ENCODE peak calls at places on chromosomes 16 and 17, in eight cellular contexts. J is lower leg skin, Y is GM12865, C is tibial artery, W is heart right ventricle, T is GM23248, K is bronchial epithelial cell, R is AG10803. Z is an unnamed sample.

GRCh38 chr16:1991588-1992474 is 2.1 kb downstream of the SYNGR3 start:
- DNase-seq in J (peak; percentile 92), Y (peak; percentile 97), C (peak; percentile 92), W (peak; percentile 98), T (peak; percentile 92), K (peak; percentile 65), R (peak; percentile 77), Z (peak; percentile 96)

GRCh38 chr16:27849621-27850020 is 213.9 kb downstream of the GSG1L start:
- DNase-seq in J (no peak), Y (no peak), C (peak; percentile 21), W (no peak), T (no peak), K (no peak), R (no peak), Z (no peak)

GRCh38 chr16:85602831-85603755 is 10.0 kb upstream of the GSE1 start:
- DNase-seq in J (no peak), Y (peak; percentile 58), C (no peak), W (no peak), T (no peak), K (no peak), R (no peak), Z (no peak)

GRCh38 chr17:49496183-49496865 is 1.2 kb downstream of the NGFR start:
- DNase-seq in J (peak; percentile 42), Y (peak; percentile 75), C (peak; percentile 85), W (peak; percentile 85), T (peak; percentile 77), K (no peak), R (peak; percentile 34), Z (peak; percentile 82)

GRCh38 chr17:42691021-42691545 is 8.8 kb downstream of the CNTNAP1 start:
- DNase-seq in J (no peak), Y (no peak), C (no peak), W (no peak), T (no peak), K (no peak), R (no peak), Z (peak; percentile 12)

GRCh38 chr16:52581530-52581929 is 34.6 kb upstream of the TOX3 start:
- DNase-seq in J (no peak), Y (no peak), C (no peak), W (no peak), T (no peak), K (no peak), R (no peak), Z (no peak)

GRCh38 chr17:4721203-4722135 is 9.8 kb upstream of the MED11 start:
- DNase-seq in J (no peak), Y (no peak), C (no peak), W (no peak), T (no peak), K (peak; percentile 65), R (no peak), Z (no peak)

GRCh38 chr16:56115817-56116576 is 75.3 kb upstream of the GNAO1 start:
- DNase-seq in J (no peak), Y (no peak), C (no peak), W (no peak), T (no peak), K (no peak), R (peak; percentile 6), Z (no peak)

GRCh38 chr16:82061861-82062525 is 26.9 kb downstream of the HSD17B2 start:
- DNase-seq in J (no peak), Y (peak; percentile 52), C (no peak), W (no peak), T (peak; percentile 63), K (peak; percentile 63), R (peak; percentile 35), Z (no peak)

GRCh38 chr17:7323731-7324437 is 5.3 kb downstream of the NEURL4 start:
- DNase-seq in J (peak; percentile 42), Y (peak; percentile 57), C (no peak), W (peak; percentile 61), T (peak; percentile 62), K (peak; percentile 30), R (peak; percentile 20), Z (peak; percentile 78)

GRCh38 chr17:60102632-60103047 is 23.9 kb upstream of the HEATR6 start:
- DNase-seq in J (peak; percentile 14), Y (peak; percentile 21), C (no peak), W (peak; percentile 29), T (peak; percentile 78), K (peak; percentile 63), R (peak; percentile 55), Z (peak; percentile 54)

GRCh38 chr16:69851491-69852240 is 89.5 kb downstream of the WWP2 start:
- DNase-seq in J (no peak), Y (no peak), C (no peak), W (no peak), T (peak; percentile 67), K (no peak), R (peak; percentile 45), Z (no peak)

GRCh38 chr17:19341211-19341631 is 21.3 kb downstream of the B9D1 start:
- DNase-seq in J (no peak), Y (no peak), C (no peak), W (no peak), T (no peak), K (no peak), R (no peak), Z (no peak)

GRCh38 chr16:53773150-53773846 is 69.3 kb downstream of the FTO start:
- DNase-seq in J (peak; percentile 43), Y (peak; percentile 28), C (no peak), W (no peak), T (peak; percentile 86), K (peak; percentile 79), R (peak; percentile 83), Z (no peak)

GRCh38 chr16:10577305-10578202 is 2.8 kb downstream of the EMP2 start:
- DNase-seq in J (no peak), Y (no peak), C (peak; percentile 77), W (peak; percentile 42), T (peak; percentile 40), K (no peak), R (peak; percentile 85), Z (peak; percentile 89)

GRCh38 chr17:72968798-72969197 is 123.7 kb downstream of the SLC39A11 start:
- DNase-seq in J (no peak), Y (no peak), C (no peak), W (no peak), T (no peak), K (no peak), R (no peak), Z (no peak)

GRCh38 chr17:4247981-4248388 is 15.8 kb downstream of the ANKFY1 start:
- DNase-seq in J (peak; percentile 58), Y (no peak), C (no peak), W (no peak), T (no peak), K (peak; percentile 76), R (no peak), Z (no peak)

GRCh38 chr17:81906476-81907218 is 4.6 kb downstream of the PCYT2 start:
- DNase-seq in J (no peak), Y (no peak), C (no peak), W (peak; percentile 14), T (no peak), K (no peak), R (no peak), Z (no peak)

GRCh38 chr16:50202926-50203624 is 50.0 kb downstream of the TENT4B start:
- DNase-seq in J (no peak), Y (no peak), C (no peak), W (no peak), T (peak; percentile 91), K (peak; percentile 87), R (peak; percentile 98), Z (no peak)

DNA sequence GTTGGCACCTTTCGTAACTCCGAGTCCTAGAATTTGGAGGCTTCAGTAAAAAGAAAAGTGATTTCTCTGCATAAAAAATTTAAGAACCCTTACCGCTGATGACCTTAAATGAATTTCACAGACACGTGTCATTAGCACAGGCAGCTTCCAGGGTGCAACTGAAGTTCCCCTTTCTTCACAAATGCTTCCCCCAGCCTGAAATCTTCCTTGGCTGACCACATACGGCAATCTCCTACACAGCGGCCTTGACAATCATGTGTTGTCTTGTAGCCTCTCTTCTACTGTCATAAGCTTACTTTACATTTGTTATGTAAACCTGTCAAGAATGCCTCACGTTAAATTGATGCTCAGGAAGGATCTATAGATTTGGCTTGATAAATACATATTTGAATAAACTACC is 193.8 kb downstream of the RPTOR start:
- DNase-seq in J (no peak), Y (no peak), C (no peak), W (no peak), T (no peak), K (no peak), R (no peak), Z (no peak)
- H3K4me3 ChIP-seq in J (no peak overlapping the region), Y (no peak overlapping the region), C (no peak overlapping the region), W (no peak overlapping the region), T (no peak overlapping the region), K (no peak overlapping the region), R (no peak overlapping the region), Z (no peak overlapping the region)

GRCh38 chr17:57939797-57940196 is 15.4 kb downstream of the CUEDC1 start:
- DNase-seq in J (no peak), Y (peak; percentile 91), C (no peak), W (peak; percentile 47), T (no peak), K (no peak), R (no peak), Z (peak; percentile 66)

GRCh38 chr17:57940217-57940616 is 15.0 kb downstream of the CUEDC1 start:
- DNase-seq in J (no peak), Y (peak; percentile 48), C (no peak), W (no peak), T (no peak), K (no peak), R (no peak), Z (peak; percentile 36)

GRCh38 chr17:57935833-57936807 is 19.1 kb downstream of the CUEDC1 start:
- DNase-seq in J (no peak), Y (no peak), C (peak; percentile 77), W (peak; percentile 67), T (peak; percentile 77), K (no peak), R (peak; percentile 87), Z (peak; percentile 69)

GRCh38 chr17:57937492-57937891 is 17.7 kb downstream of the CUEDC1 start:
- DNase-seq in J (no peak), Y (no peak), C (no peak), W (no peak), T (no peak), K (no peak), R (no peak), Z (no peak)

GRCh38 chr17:57938061-57938502 is 17.1 kb downstream of the CUEDC1 start:
- DNase-seq in J (no peak), Y (no peak), C (no peak), W (no peak), T (no peak), K (no peak), R (no peak), Z (peak; percentile 2)
- H3K4me3 ChIP-seq in J (no peak overlapping the region), Y (no peak overlapping the region), C (no peak overlapping the region), W (no peak overlapping the region), T (no peak overlapping the region), K (no peak overlapping the region), R (no peak overlapping the region), Z (no peak overlapping the region)

DNA sequence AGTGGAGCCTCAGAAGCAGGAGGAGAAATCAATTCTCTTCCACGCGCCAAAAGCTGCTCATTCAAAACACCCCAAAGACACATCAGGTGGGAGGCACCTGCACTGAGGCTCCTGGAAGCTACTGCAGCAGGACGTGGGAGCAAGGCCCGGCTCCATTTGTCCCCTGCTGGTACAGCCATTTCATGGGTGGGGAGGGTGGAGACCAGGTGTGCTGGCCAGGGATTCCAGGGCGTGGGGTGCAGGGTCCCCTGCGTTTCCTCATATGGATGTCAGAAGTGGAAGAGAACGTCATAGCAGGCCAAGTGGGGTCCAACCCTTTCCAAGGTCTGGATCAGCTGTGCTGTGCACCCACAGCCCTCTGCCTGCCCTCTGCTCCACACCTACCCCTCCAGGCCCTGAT is 39.1 kb upstream of the CBX4 start:
- DNase-seq in J (no peak), Y (no peak), C (peak; percentile 29), W (no peak), T (no peak), K (no peak), R (no peak), Z (no peak)
- H3K4me3 ChIP-seq in J (no peak overlapping the region), Y (no peak overlapping the region), C (no peak overlapping the region), W (no peak overlapping the region), T (no peak overlapping the region), K (no peak overlapping the region), R (no peak overlapping the region), Z (no peak overlapping the region)

GRCh38 chr16:89409161-89409711 is 81.1 kb downstream of the ANKRD11 start:
- DNase-seq in J (no peak), Y (no peak), C (no peak), W (no peak), T (peak; percentile 77), K (peak; percentile 75), R (no peak), Z (no peak)
- H3K4me3 ChIP-seq in J (no peak overlapping the region), Y (no peak overlapping the region), C (no peak overlapping the region), W (no peak overlapping the region), T (no peak overlapping the region), K (no peak overlapping the region), R (no peak overlapping the region), Z (no peak overlapping the region)